ENCODE peak calls at places on chromosomes 1 and 21, in six cellular contexts. L is gastrocnemius medialis, E is HL-60, I is heart right ventricle, V is fibroblast of lung, Y is ovary. R is an unnamed sample.

GRCh38 chr1:119475866-119476439 is 31.1 kb upstream of the HSD3B1 start:
- DNase-seq in L (no peak), E (peak), I (peak), V (peak), Y (peak), R (peak)

GRCh38 chr1:39272027-39272790 is 67.7 kb downstream of the MACF1 start:
- DNase-seq in L (no peak), E (no peak), I (no peak), V (peak), Y (no peak), R (no peak)

GRCh38 chr1:152168535-152168868 is 9.5 kb upstream of the RPTN start:
- DNase-seq in L (no peak), E (no peak), I (no peak), V (no peak), Y (no peak), R (no peak)

GRCh38 chr21:14876464-14876863 is 188.3 kb downstream of the NRIP1 start:
- DNase-seq in L (no peak), E (no peak), I (no peak), V (no peak), Y (no peak), R (no peak)

GRCh38 chr1:243264718-243265117 is 8.9 kb downstream of the SDCCAG8 start:
- DNase-seq in L (no peak), E (peak), I (no peak), V (peak), Y (no peak), R (no peak)

GRCh38 chr1:69252696-69253095 is 315.0 kb upstream of the LRRC7 start:
- DNase-seq in L (no peak), E (no peak), I (no peak), V (no peak), Y (no peak), R (no peak)

GRCh38 chr1:51851882-51852396 is 26.6 kb downstream of the NRDC start:
- DNase-seq in L (no peak), E (no peak), I (no peak), V (no peak), Y (no peak), R (no peak)

GRCh38 chr1:215660259-215660658 is 93.2 kb downstream of the KCTD3 start:
- DNase-seq in L (no peak), E (no peak), I (no peak), V (no peak), Y (no peak), R (peak)

GRCh38 chr1:153779781-153780541 is 4.8 kb downstream of the SLC27A3 start:
- DNase-seq in L (no peak), E (no peak), I (peak), V (no peak), Y (peak), R (no peak)

GRCh38 chr21:26124896-26125295 is 45.7 kb downstream of the APP start:
- DNase-seq in L (no peak), E (no peak), I (no peak), V (no peak), Y (no peak), R (peak)

GRCh38 chr21:26120833-26121232 is 49.7 kb downstream of the APP start:
- DNase-seq in L (no peak), E (peak), I (no peak), V (peak), Y (no peak), R (no peak)

GRCh38 chr21:26125433-26126167 is 45.0 kb downstream of the APP start:
- DNase-seq in L (no peak), E (no peak), I (no peak), V (no peak), Y (no peak), R (no peak)

GRCh38 chr21:26124421-26124833 is 46.1 kb downstream of the APP start:
- DNase-seq in L (no peak), E (no peak), I (no peak), V (peak), Y (no peak), R (no peak)

GRCh38 chr21:26123012-26123411 is 47.6 kb downstream of the APP start:
- DNase-seq in L (no peak), E (no peak), I (no peak), V (no peak), Y (no peak), R (no peak)
- H3K27ac ChIP-seq in L (no peak), E (no peak), I (no peak), V (no peak), Y (no peak), R (no peak)

DNA sequence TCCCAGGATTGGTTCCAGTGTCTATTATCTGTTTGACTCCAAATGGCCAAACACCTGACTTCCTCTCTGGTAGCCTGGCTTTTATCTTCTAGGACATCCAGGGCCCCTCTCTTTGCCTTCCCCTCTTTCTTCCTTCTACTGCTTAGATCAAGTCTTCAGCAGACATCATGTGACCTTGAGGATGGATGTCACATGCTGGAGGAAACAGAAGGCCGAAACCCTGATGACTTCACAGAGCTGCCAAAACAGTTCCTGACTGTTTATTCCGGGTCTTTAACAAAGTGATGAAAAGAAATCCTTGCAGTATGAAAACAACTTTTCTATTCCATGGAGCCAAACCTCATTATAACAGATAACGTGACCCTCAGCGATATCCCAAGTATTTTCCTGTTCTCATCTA is 24.5 kb upstream of the WDR26 start:
- DNase-seq in L (no peak), E (peak), I (no peak), V (peak), Y (no peak), R (no peak)
- H3K27ac ChIP-seq in L (no peak), E (peak), I (no peak), V (no peak), Y (peak), R (no peak)

DNA sequence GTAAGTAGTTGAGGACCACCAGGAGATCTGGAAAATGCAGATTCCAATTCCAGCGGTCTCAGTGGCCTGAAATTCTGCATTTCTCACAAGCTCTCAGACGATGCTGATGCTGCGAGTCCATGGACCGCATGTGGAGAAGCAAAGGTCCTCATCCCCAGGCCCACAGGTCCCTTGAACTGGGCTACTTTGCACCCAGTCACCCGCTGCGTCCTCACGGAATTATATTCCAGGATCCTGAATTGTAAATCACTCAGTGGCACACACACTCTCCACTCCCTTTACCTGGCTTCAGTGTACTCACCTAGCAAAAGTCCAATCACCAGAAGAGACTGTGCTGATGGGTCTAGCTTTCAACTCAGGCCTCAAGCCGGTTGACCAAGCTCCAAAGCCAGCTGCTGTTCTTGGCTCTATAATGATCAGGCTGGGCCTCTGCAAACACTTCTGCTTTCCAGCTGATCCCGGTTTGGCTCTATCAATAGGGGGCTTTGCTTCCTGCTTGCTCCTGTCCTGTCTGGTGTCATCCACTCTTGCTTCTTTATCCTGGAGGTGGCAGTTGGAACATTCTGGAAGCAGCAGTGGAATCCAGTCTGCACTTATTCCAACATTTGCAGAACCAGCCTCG is 904 bp upstream of the RPL22 start:
- DNase-seq in L (no peak), E (peak), I (no peak), V (no peak), Y (no peak), R (no peak)
- H3K27ac ChIP-seq in L (peak), E (peak), I (peak), V (peak), Y (peak), R (peak)

GRCh38 chr1:3312310-3312734 is 142.1 kb upstream of the ARHGEF16 start:
- DNase-seq in L (no peak), E (no peak), I (no peak), V (no peak), Y (peak), R (no peak)
- H3K27ac ChIP-seq in L (no peak), E (no peak), I (peak), V (peak), Y (peak), R (no peak)

R was measured in pancreas.